ENCODE peak calls at places on chromosome 6, in five cellular contexts. N is HFFc6, T is heart right ventricle, R is breast epithelium, K is ascending aorta. O is an unnamed sample.
A peak's percentile ranks its signal among the peaks of the same experiment; 100 is the strongest.

GRCh38 chr6:17601389-17601703 is 1.2 kb downstream of the FAM8A1 start:
- DNase-seq in R (no peak), K (no peak), N (no peak), T (no peak), O (no peak)

GRCh38 chr6:108651781-108652227 is 91.1 kb downstream of the FOXO3 start:
- DNase-seq in N (peak; percentile 82), R (peak; percentile 75), K (peak; percentile 92), T (no peak), O (no peak)

GRCh38 chr6:119449253-119450156 is 99.9 kb upstream of the MAN1A1 start:
- DNase-seq in T (no peak), N (no peak), R (no peak), K (no peak), O (no peak)

GRCh38 chr6:3455490-3456394 is 1.1 kb downstream of the SLC22A23 start:
- DNase-seq in N (no peak), R (peak; percentile 39), K (peak; percentile 68), T (peak; percentile 29), O (peak; percentile 85)

GRCh38 chr6:70391513-70391912 is 21.8 kb upstream of the FAM135A start:
- DNase-seq in N (no peak), R (no peak), T (no peak), K (no peak), O (no peak)

GRCh38 chr6:21227486-21227885 is 366.1 kb upstream of the SOX4 start:
- DNase-seq in T (no peak), R (no peak), N (peak; percentile 61), K (no peak), O (no peak)

GRCh38 chr6:4319992-4320683 is 184.8 kb upstream of the ECI2 start:
- DNase-seq in R (no peak), K (no peak), T (no peak), N (peak; percentile 53), O (no peak)

GRCh38 chr6:9516207-9516606 is 898.7 kb downstream of the TFAP2A start:
- DNase-seq in N (peak; percentile 59), T (no peak), R (no peak), K (no peak), O (no peak)

GRCh38 chr6:154995241-154996162 is at the start of gene TIAM2:
- DNase-seq in N (no peak), R (no peak), K (no peak), T (peak; percentile 25), O (peak; percentile 84)

GRCh38 chr6:3336066-3336786 is 77.5 kb downstream of the PSMG4 start:
- DNase-seq in R (no peak), T (no peak), K (no peak), N (no peak), O (no peak)

GRCh38 chr6:142885182-142885867 is 59.7 kb downstream of the HIVEP2 start:
- DNase-seq in T (no peak), K (peak; percentile 80), N (peak; percentile 93), R (peak; percentile 26), O (no peak)

GRCh38 chr6:169653691-169654090 is 48.1 kb downstream of the WDR27 start:
- DNase-seq in K (no peak), R (no peak), N (no peak), T (no peak), O (no peak)

GRCh38 chr6:7172605-7173185 is 64.9 kb downstream of the RREB1 start:
- DNase-seq in K (no peak), R (no peak), N (peak; percentile 14), T (no peak), O (peak; percentile 15)

GRCh38 chr6:3788408-3789017 is 37.0 kb upstream of the PXDC1 start:
- DNase-seq in N (no peak), K (no peak), R (no peak), T (no peak), O (no peak)

GRCh38 chr6:37741757-37742400 is 44.2 kb upstream of the MDGA1 start:
- DNase-seq in T (no peak), R (no peak), N (no peak), K (no peak), O (peak; percentile 35)

GRCh38 chr6:131262060-131262459 is 126.8 kb downstream of the AKAP7 start:
- DNase-seq in R (no peak), T (no peak), K (no peak), N (no peak), O (no peak)
- TF ChIP-seq CTCF in R (no peak), T (no peak), K (no peak), N (peak; percentile 13), O (no peak)

GRCh38 chr6:111873178-111874029 is at the start of gene FYN:
- DNase-seq in R (peak; percentile 97), T (peak; percentile 99), K (peak; percentile 99), N (peak; percentile 94), O (peak; percentile 96)
- TF ChIP-seq CTCF in R (peak; percentile 49), T (peak; percentile 26), K (peak; percentile 72), N (peak; percentile 48), O (peak; percentile 92)

GRCh38 chr6:68760486-68760885 is 125.4 kb downstream of the ADGRB3 start:
- DNase-seq in K (no peak), T (no peak), R (no peak), N (no peak), O (no peak)

GRCh38 chr6:68757821-68758220 is 122.7 kb downstream of the ADGRB3 start:
- DNase-seq in N (no peak), K (no peak), R (no peak), T (no peak), O (no peak)

GRCh38 chr6:68761985-68762384 is 126.9 kb downstream of the ADGRB3 start:
- DNase-seq in K (no peak), N (no peak), R (no peak), T (no peak), O (no peak)

GRCh38 chr6:68756454-68757375 is 121.6 kb downstream of the ADGRB3 start:
- DNase-seq in N (no peak), R (no peak), T (no peak), K (no peak), O (no peak)

GRCh38 chr6:68760941-68761676 is 126.0 kb downstream of the ADGRB3 start:
- DNase-seq in K (no peak), T (no peak), R (no peak), N (no peak), O (no peak)
- TF ChIP-seq CTCF in K (no peak), T (no peak), R (no peak), N (no peak), O (no peak)

GRCh38 chr6:11413112-11413687 is 124.3 kb upstream of the TMEM170B start:
- DNase-seq in T (no peak), R (no peak), K (no peak), N (no peak), O (no peak)
- TF ChIP-seq CTCF in T (no peak), R (no peak), K (no peak), N (peak; percentile 53), O (no peak)

GRCh38 chr6:144653885-144654505 is 368.9 kb downstream of the UTRN start:
- DNase-seq in N (no peak), T (no peak), K (no peak), R (no peak), O (no peak)
- TF ChIP-seq CTCF in N (no peak), T (no peak), K (no peak), R (no peak), O (no peak)

DNA sequence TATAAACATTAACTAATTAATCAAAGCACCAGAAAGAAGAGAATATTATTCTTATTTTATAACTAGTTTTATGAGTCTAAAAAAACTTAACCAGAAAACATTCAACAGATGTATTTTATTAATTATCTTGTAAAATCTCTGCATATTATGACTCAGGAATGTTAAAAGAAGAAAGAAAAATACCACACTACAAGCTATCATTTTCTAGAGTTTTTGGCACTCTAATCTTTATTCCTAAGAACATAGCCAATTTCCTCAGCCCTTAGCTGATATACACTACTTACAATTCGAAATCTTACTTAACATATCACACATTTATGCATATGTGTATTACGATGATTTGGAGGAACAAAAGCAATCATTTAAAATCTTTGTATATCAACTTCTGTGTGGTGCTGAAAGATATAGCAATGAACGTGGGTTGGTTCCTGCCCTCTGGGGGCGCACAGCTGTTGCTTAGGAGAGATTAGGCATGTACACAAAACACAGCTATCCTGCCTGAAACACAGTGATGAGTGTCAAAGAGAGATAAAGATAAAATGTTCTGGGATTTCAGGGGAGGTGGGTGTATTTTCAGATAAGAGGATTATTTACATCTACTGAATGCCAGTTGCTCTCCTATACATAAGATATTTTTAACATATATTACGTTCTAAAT is 404.5 kb downstream of the SYNE1 start:
- DNase-seq in K (no peak), N (peak; percentile 49), R (no peak), T (no peak), O (no peak)
- TF ChIP-seq CTCF in K (no peak), N (peak; percentile 53), R (no peak), T (no peak), O (no peak)